ENCODE peak calls at places on chromosomes 11 and 22, in seven cellular contexts. A is neuronal stem cell, G is H9, N is IMR-90, I is mesenchymal stem cell, C is H1, B is mesendoderm. Z is an unnamed sample. For H3K4me1, the result is how much of the 10 kb centered on the place peaks cover.

GRCh38 chr11:106468531-106468930 is 391.1 kb downstream of the AASDHPPT start:
- DNase-seq in A (no peak), G (no peak), N (no peak), I (peak), C (no peak), B (no peak), Z (no peak)

GRCh38 chr22:18032455-18033101 is 8.2 kb upstream of the MICAL3 start:
- DNase-seq in A (no peak), G (no peak), N (peak), I (peak), C (no peak), B (no peak), Z (peak)

GRCh38 chr22:36386900-36387663 is 685 bp downstream of the MYH9 start:
- DNase-seq in A (no peak), G (no peak), N (no peak), I (no peak), C (no peak), B (no peak), Z (peak)

GRCh38 chr11:47611240-47611863 is 17.1 kb upstream of the C1QTNF4 start:
- DNase-seq in A (no peak), G (no peak), N (no peak), I (no peak), C (no peak), B (no peak), Z (no peak)

GRCh38 chr11:124945826-124946225 is 8.2 kb upstream of the CCDC15 start:
- DNase-seq in A (no peak), G (no peak), N (no peak), I (no peak), C (no peak), B (no peak), Z (no peak)

GRCh38 chr11:72069200-72069599 is 11.1 kb downstream of the NUMA1 start:
- DNase-seq in A (no peak), G (no peak), N (no peak), I (peak), C (no peak), B (no peak), Z (no peak)

GRCh38 chr22:44505796-44506354 is 7.8 kb upstream of the RTL6 start:
- DNase-seq in A (no peak), G (no peak), N (no peak), I (no peak), C (no peak), B (no peak), Z (no peak)

GRCh38 chr11:78140392-78141077 is 1.1 kb upstream of the ALG8 start:
- DNase-seq in A (no peak), G (no peak), N (no peak), I (no peak), C (no peak), B (no peak), Z (no peak)

GRCh38 chr11:126282361-126282741 is 542 bp upstream of the TIRAP start:
- DNase-seq in A (no peak), G (peak), N (peak), I (peak), C (no peak), B (peak), Z (peak)

GRCh38 chr11:107040447-107041444 is 22.5 kb upstream of the GUCY1A2 start:
- DNase-seq in A (no peak), G (no peak), N (peak), I (peak), C (no peak), B (no peak), Z (no peak)

GRCh38 chr11:942853-943252 is 17.2 kb downstream of the AP2A2 start:
- DNase-seq in A (no peak), G (no peak), N (peak), I (peak), C (no peak), B (no peak), Z (peak)

GRCh38 chr11:117837791-117838190 is 13.2 kb upstream of the FXYD2 start:
- DNase-seq in A (no peak), G (peak), N (no peak), I (no peak), C (no peak), B (no peak), Z (no peak)

GRCh38 chr11:12043959-12044772 is 35.7 kb upstream of the DKK3 start:
- DNase-seq in A (peak), G (peak), N (peak), I (peak), C (peak), B (peak), Z (peak)

GRCh38 chr22:23591846-23592245 is 11.8 kb upstream of the IGLL1 start:
- DNase-seq in A (no peak), G (no peak), N (no peak), I (no peak), C (no peak), B (no peak), Z (no peak)

GRCh38 chr11:68998390-68998911 is 14.6 kb downstream of the MRGPRF start:
- DNase-seq in A (no peak), G (peak), N (peak), I (peak), C (no peak), B (no peak), Z (no peak)

GRCh38 chr11:7905961-7906429 is 25.1 kb downstream of the OR10A6 start:
- DNase-seq in A (no peak), G (peak), N (no peak), I (no peak), C (no peak), B (peak), Z (peak)

GRCh38 chr22:49568751-49569285 is 258.9 kb downstream of the BRD1 start:
- DNase-seq in A (no peak), G (peak), N (no peak), I (no peak), C (no peak), B (no peak), Z (no peak)

GRCh38 chr11:45543808-45544422 is 121.5 kb downstream of the CHST1 start:
- DNase-seq in A (peak), G (peak), N (peak), I (peak), C (peak), B (peak), Z (no peak)

GRCh38 chr22:27850000-27850465 is 48.5 kb upstream of the MN1 start:
- DNase-seq in A (no peak), G (no peak), N (no peak), I (no peak), C (no peak), B (peak), Z (no peak)

GRCh38 chr11:65558785-65559509 is 788 bp upstream of the LTBP3 start:
- DNase-seq in A (no peak), G (no peak), N (peak), I (no peak), C (no peak), B (no peak), Z (no peak)

GRCh38 chr22:22397875-22398524 is 110.5 kb downstream of the ZNF280B start:
- DNase-seq in A (no peak), G (no peak), N (no peak), I (no peak), C (no peak), B (no peak), Z (peak)

GRCh38 chr11:16026849-16027248 is 329.5 kb downstream of the SOX6 start:
- DNase-seq in A (no peak), G (no peak), N (no peak), I (no peak), C (no peak), B (no peak), Z (no peak)

GRCh38 chr11:76313913-76314740 is 66.8 kb downstream of the THAP12 start:
- DNase-seq in A (no peak), G (peak), N (no peak), I (peak), C (peak), B (peak), Z (peak)

GRCh38 chr11:123452799-123453198 is 22.7 kb downstream of the GRAMD1B start:
- DNase-seq in A (no peak), G (no peak), N (no peak), I (no peak), C (no peak), B (no peak), Z (no peak)
- H3K4me1 ChIP-seq in A (under half), G (under half), N (under half), I (under half), C (under half), B (under half), Z (under half)

DNA sequence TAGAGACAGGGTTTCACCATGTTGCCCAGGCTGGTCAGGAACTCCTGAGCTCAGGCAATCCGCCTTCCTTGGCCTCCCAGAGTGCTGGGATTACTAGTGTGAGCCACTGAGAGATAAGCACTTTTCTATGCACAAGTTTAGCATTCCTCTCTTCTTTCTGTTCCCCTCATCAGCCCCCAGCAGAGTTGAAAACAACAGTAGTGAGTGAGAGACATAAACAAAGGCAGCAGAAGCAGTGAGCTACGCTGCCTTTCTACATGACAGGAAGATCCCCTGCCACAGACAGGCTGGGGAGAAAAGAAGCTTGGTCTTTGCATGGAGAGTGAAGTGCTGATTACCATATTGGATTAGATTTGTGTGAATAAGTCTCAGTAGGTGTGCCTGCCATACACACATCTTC is 392.0 kb upstream of the KIRREL3 start:
- DNase-seq in A (no peak), G (peak), N (no peak), I (no peak), C (peak), B (peak), Z (no peak)
- H3K4ac ChIP-seq in A (no peak), G (no peak), N (no peak), I (no peak), C (no peak), B (peak), Z (no peak)

DNA sequence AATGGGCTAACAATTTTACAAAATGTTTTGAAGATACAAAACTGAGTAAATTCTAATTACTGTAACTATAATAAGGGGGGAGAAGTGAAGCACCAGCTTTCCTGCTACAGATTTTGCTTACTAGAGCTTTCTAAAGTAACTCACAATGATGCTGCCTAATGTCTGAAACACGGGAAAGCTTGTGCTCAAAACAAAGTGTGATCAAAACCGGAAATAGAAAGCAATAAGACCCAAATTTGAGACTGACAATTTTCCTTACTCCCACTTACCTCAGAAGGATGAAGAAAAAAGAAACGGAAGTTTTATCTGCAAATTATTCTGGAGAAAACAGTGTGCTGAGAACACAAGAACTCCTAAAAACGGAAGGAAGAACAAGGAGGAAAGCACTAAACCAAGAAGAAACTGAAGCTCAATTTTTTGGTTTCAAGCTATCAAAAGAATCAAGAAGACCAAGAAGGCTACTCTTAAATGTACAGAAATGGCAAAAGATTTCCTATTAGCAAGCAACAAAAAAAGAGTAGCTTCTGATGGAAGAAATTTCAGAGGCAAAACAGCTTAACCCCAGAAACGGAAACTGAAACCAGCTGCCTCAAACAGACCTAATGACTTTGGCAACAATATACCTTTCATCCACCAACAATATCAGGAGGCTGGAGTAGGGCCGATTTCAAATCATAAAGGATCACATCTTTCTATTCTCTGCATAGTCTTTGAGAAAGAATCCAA is 33.4 kb downstream of the AMBRA1 start:
- DNase-seq in A (no peak), G (no peak), N (peak), I (peak), C (no peak), B (no peak), Z (no peak)
- H3K4me1 ChIP-seq in A (under half), G (under half), N (under half), I (under half), C (under half), B (under half), Z (under half)

DNA sequence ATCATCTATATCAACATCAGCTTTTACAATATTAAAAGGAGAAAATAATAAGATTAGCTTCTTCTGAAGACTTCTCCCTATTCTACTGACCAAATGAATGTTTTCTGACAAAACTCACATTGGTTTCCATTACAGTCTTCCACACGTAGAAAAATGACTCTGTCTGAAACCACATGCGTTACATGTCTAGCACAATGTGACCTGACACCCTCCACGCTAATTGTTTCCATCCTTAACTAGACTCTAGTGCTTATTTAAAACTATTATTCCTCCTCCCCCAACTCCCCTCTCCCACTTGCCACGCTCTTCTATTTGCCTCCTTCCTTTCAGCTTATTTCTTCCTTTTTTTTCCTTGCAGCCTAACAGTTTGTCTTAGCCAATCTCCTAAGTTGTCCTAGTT is 172.1 kb downstream of the ADAMTS15 start:
- DNase-seq in A (no peak), G (no peak), N (no peak), I (no peak), C (no peak), B (no peak), Z (no peak)
- H3K4ac ChIP-seq in A (no peak), G (no peak), N (no peak), I (no peak), C (no peak), B (no peak), Z (no peak)

DNA sequence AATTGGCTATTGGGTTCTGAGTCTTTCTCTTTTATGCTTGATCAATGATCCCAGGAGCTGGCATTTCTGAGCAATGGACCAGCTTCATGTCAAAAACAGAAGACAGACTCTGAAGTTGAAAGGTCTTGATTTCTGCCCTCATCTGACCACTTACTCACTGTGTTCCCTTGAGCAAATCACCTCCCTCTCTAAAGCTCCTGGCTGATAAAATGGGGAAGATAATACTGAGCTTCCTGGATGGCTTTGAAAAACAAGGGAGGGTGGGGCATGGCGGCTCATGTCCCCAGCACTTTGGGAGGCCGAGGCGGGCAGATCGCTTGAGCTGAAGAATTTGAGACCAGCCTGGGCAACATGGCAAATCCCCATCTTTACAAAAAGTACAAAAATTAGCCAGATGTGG is 6.3 kb downstream of the FAM83F start:
- DNase-seq in A (no peak), G (no peak), N (no peak), I (no peak), C (no peak), B (peak), Z (no peak)
- H3K4me1 ChIP-seq in A (under half), G (under half), N (under half), I (under half), C (under half), B (under half), Z (under half)

Z was measured in trophoblast cell.